ENCODE peak calls at places on chromosome 9, in ten cellular contexts. A, E, M, G, F, N, B, T, J and W are unnamed samples.

GRCh38 chr9:37988041-37988440 is 81.0 kb downstream of the SHB start:
- DNase-seq in B (peak; percentile 40), A (no peak), J (no peak), T (no peak), M (no peak), F (no peak), E (no peak), G (no peak), N (no peak), W (no peak)

GRCh38 chr9:23543420-23543819 is 282.6 kb downstream of the ELAVL2 start:
- DNase-seq in F (no peak), E (no peak), J (no peak), M (no peak), T (no peak), A (no peak), N (no peak), G (peak; percentile 54), B (no peak), W (no peak)

GRCh38 chr9:86794356-86795046 is 152.8 kb downstream of the GAS1 start:
- DNase-seq in F (no peak), E (peak; percentile 87), N (no peak), G (no peak), B (no peak), M (no peak), J (no peak), T (no peak), A (no peak), W (no peak)

GRCh38 chr9:134010774-134011173 is 14.5 kb upstream of the BRD3OS start:
- DNase-seq in M (no peak), J (no peak), G (no peak), E (no peak), A (no peak), B (no peak), N (no peak), T (no peak), F (no peak), W (no peak)

GRCh38 chr9:88628114-88628513 is 93.1 kb downstream of the NXNL2 start:
- DNase-seq in E (peak; percentile 88), F (no peak), G (no peak), J (no peak), M (no peak), A (no peak), B (no peak), N (no peak), T (no peak), W (no peak)

GRCh38 chr9:119375892-119376291 is 6.7 kb upstream of the BRINP1 start:
- DNase-seq in G (peak; percentile 32), N (peak; percentile 59), E (peak; percentile 78), A (no peak), F (peak; percentile 61), J (no peak), M (peak; percentile 43), B (no peak), T (no peak), W (no peak)

GRCh38 chr9:97363661-97364299 is 48.1 kb upstream of the TDRD7 start:
- DNase-seq in J (no peak), F (no peak), E (no peak), M (no peak), B (no peak), T (no peak), N (no peak), G (no peak), A (no peak), W (no peak)

GRCh38 chr9:101387871-101388506 is 3.2 kb upstream of the BAAT start:
- DNase-seq in J (no peak), E (peak; percentile 75), N (peak; percentile 74), G (peak; percentile 20), B (no peak), F (no peak), T (no peak), M (no peak), A (no peak), W (no peak)

GRCh38 chr9:134455951-134456739 is 129.9 kb downstream of the RXRA start:
- DNase-seq in T (peak; percentile 90), E (peak; percentile 99), N (no peak), F (no peak), J (peak; percentile 47), A (no peak), B (peak; percentile 96), M (peak; percentile 86), G (peak; percentile 86), W (peak; percentile 93)

GRCh38 chr9:86322973-86323644 is 31.1 kb downstream of the TUT7 start:
- DNase-seq in N (no peak), G (peak; percentile 80), B (peak; percentile 73), J (no peak), E (peak; percentile 93), F (no peak), M (no peak), T (no peak), A (no peak), W (no peak)

GRCh38 chr9:91131433-91131839 is 230.3 kb downstream of the AUH start:
- DNase-seq in B (peak; percentile 87), M (peak; percentile 73), G (peak; percentile 95), N (peak; percentile 61), T (no peak), E (peak; percentile 97), F (no peak), J (peak; percentile 35), A (no peak), W (no peak)

GRCh38 chr9:69389437-69389995 is 64.5 kb downstream of the ENTREP1 start:
- DNase-seq in J (no peak), M (no peak), B (no peak), N (no peak), E (no peak), A (no peak), F (no peak), T (no peak), G (no peak), W (no peak)

GRCh38 chr9:88164870-88165269 is 26.6 kb upstream of the SPATA31C2 start:
- DNase-seq in B (no peak), A (no peak), T (no peak), N (no peak), G (no peak), F (no peak), M (no peak), E (no peak), J (no peak), W (no peak)